ENCODE peak calls at places on chromosomes 12 and 14, in five cellular contexts. T is retinal pigment epithelial cell, I is lower lobe of right lung, F is astrocyte of the spinal cord, J is A549. U is an unnamed sample.

GRCh38 chr12:78698747-78699146 is 165.8 kb upstream of the SYT1 start:
- DNase-seq in T (no peak), F (peak), I (no peak), J (peak), U (no peak)

GRCh38 chr12:100213016-100213891 is 12.6 kb downstream of the ACTR6 start:
- DNase-seq in J (no peak), I (no peak), F (no peak), T (no peak), U (no peak)

GRCh38 chr14:35949933-35950332 is 123.8 kb downstream of the BRMS1L start:
- DNase-seq in I (no peak), J (no peak), F (peak), T (peak), U (no peak)

GRCh38 chr14:94341654-94342333 is 18.7 kb upstream of the SERPINA6 start:
- DNase-seq in I (no peak), J (no peak), T (no peak), F (no peak), U (peak)

GRCh38 chr12:30461011-30461670 is 234.5 kb downstream of the IPO8 start:
- DNase-seq in F (no peak), J (no peak), T (peak), I (no peak), U (no peak)

GRCh38 chr12:106919910-106920544 is 35.7 kb upstream of the TMEM263 start:
- DNase-seq in F (peak), J (peak), T (no peak), I (no peak), U (peak)

GRCh38 chr12:67519824-67520433 is 128.6 kb upstream of the DYRK2 start:
- DNase-seq in I (no peak), T (no peak), F (no peak), J (no peak), U (no peak)

GRCh38 chr12:38162013-38162412 is 154.6 kb upstream of the ALG10B start:
- DNase-seq in F (no peak), I (no peak), T (no peak), J (no peak), U (no peak)

GRCh38 chr14:21041676-21042433 is at the start of gene RNASE7:
- DNase-seq in J (no peak), T (no peak), I (no peak), F (no peak), U (no peak)

GRCh38 chr12:77537648-77538047 is 293.0 kb upstream of the NAV3 start:
- DNase-seq in T (no peak), I (no peak), J (no peak), F (no peak), U (no peak)

GRCh38 chr12:103824845-103825244 is 16.2 kb downstream of the NT5DC3 start:
- DNase-seq in I (no peak), T (no peak), J (no peak), F (no peak), U (no peak)

GRCh38 chr14:74952195-74952665 is 3.2 kb downstream of the PGF start:
- DNase-seq in F (no peak), I (no peak), T (no peak), J (no peak), U (no peak)
- H3K4me3 ChIP-seq in F (no peak), I (no peak), T (no peak), J (no peak), U (no peak)

GRCh38 chr14:64766430-64767151 is 62.4 kb downstream of the PLEKHG3 start:
- DNase-seq in T (no peak), F (no peak), I (no peak), J (no peak), U (no peak)

GRCh38 chr14:64767215-64767964 is 63.2 kb downstream of the PLEKHG3 start:
- DNase-seq in J (no peak), T (no peak), F (no peak), I (no peak), U (no peak)

GRCh38 chr14:64764641-64765520 is 60.7 kb downstream of the PLEKHG3 start:
- DNase-seq in F (peak), J (peak), I (peak), T (no peak), U (peak)

GRCh38 chr14:64763801-64764511 is 59.7 kb downstream of the PLEKHG3 start:
- DNase-seq in F (peak), I (peak), T (no peak), J (no peak), U (peak)

GRCh38 chr14:64765740-64766302 is 61.6 kb downstream of the PLEKHG3 start:
- DNase-seq in T (no peak), J (no peak), F (no peak), I (no peak), U (no peak)
- H3K4me3 ChIP-seq in T (no peak), J (no peak), F (no peak), I (no peak), U (no peak)

DNA sequence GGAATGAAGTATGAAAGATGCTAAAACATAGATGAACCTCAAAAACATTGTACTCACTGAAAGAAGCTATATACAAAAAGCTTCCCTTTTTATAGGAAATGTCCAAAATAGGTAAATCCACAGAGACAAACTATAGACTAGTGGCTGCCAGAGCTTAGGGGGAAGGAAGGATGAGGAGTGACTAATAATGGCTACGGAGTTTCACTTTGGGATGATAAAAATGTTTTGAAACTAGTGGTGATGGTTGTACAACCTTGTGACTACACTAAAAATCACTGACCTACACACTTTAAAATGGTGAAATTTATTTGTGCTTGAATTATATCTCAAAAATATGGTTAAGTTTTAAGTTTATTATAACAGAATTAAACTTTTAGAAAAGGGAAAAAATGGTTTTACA is 37.1 kb upstream of the AMN1 start:
- DNase-seq in T (no peak), J (no peak), I (no peak), F (no peak), U (no peak)
- H3K4me3 ChIP-seq in T (no peak), J (no peak), I (no peak), F (no peak), U (no peak)

DNA sequence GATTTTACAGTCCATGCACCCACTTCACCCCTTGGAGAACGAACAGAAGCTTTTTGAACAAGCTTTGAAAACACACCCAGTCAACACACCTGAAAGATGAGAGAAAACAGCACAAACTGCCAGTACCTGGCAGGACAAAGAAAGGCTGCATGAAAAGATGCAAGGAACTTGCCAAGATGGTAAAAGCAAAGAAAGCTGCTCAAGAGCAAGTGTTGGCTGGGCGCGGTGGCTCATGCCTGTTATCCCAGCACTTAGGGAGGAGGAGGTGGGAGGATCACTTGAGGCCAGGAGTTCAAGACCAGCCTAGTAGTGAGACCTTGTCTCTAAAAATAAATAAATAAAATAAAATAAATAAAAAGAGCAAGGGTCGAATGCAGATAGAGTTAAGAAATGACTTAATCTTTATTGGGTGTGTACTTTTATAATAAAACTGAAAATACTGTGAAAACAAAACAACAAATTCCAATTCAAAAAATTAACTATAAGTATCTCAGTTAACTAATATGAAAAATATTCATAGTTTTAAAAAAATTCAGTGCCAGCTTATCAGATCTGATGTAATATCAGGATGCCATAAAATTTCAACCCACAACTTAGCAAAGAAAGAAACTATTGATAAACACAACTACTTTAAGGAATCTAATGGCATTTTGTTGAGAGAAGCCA is 59.2 kb downstream of the HECTD4 start:
- DNase-seq in T (no peak), F (no peak), J (no peak), I (no peak), U (no peak)
- H3K4me3 ChIP-seq in T (no peak), F (no peak), J (no peak), I (no peak), U (no peak)

GRCh38 chr14:47675489-47676300 is at the start of gene MDGA2:
- DNase-seq in F (peak), T (no peak), J (peak), I (no peak), U (no peak)

GRCh38 chr14:47676301-47676617 is 854 bp upstream of the MDGA2 start:
- DNase-seq in J (no peak), T (no peak), I (no peak), F (no peak), U (no peak)

GRCh38 chr14:47674546-47675238 is 713 bp downstream of the MDGA2 start:
- DNase-seq in T (no peak), I (no peak), F (peak), J (no peak), U (peak)

GRCh38 chr14:47674148-47674545 is 1.3 kb downstream of the MDGA2 start:
- DNase-seq in T (no peak), I (no peak), J (no peak), F (peak), U (peak)

DNA sequence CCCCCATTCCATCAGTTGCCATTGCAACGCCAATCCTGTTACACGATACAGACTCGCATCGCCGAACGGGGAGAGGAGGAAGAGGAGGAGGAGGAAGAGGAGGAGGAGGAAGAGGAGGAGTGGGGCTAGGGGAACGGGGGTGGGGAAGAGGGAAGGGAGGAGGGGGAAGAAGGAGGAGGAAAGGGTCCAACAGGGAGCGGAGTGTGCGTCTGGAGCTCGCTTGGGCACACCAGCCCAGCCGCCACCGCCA is 241 bp downstream of the MDGA2 start:
- DNase-seq in I (no peak), F (no peak), J (no peak), T (no peak), U (no peak)
- H3K4me3 ChIP-seq in I (peak), F (peak), J (peak), T (peak), U (no peak)

DNA sequence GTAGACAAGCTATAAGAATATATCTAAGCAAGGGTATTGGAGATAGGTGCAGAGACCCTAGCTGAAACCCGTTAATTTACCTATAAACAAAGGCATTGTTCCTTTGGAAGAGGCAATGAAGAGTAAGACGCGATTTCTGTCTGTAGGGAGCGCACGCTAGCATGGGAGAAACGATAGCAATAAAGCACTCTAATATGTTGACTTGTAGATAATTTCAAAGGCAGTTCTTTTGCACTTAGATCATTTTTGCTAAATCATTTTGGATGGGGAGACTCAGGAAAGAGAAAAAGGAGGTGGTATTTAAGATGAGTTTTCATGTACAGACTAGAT is 648 bp downstream of the CCDC77 start:
- DNase-seq in J (no peak), T (no peak), I (no peak), F (peak), U (peak)
- H3K4me3 ChIP-seq in J (peak), T (peak), I (peak), F (peak), U (peak)

GRCh38 chr14:64504897-64505771 is 564 bp downstream of the ZBTB1 start:
- DNase-seq in J (peak), T (no peak), F (peak), I (peak), U (peak)

GRCh38 chr14:64509036-64509435 is 4.5 kb downstream of the ZBTB1 start:
- DNase-seq in J (no peak), F (no peak), T (no peak), I (no peak), U (no peak)

GRCh38 chr14:64508215-64508776 is 3.7 kb downstream of the ZBTB1 start:
- DNase-seq in I (no peak), J (no peak), T (no peak), F (no peak), U (no peak)

GRCh38 chr14:64507376-64508156 is 3.0 kb downstream of the ZBTB1 start:
- DNase-seq in J (peak), F (no peak), T (no peak), I (no peak), U (peak)

GRCh38 chr14:64506751-64507150 is 2.2 kb downstream of the ZBTB1 start:
- DNase-seq in T (no peak), J (no peak), I (no peak), F (no peak), U (no peak)
- H3K4me3 ChIP-seq in T (no peak), J (peak), I (peak), F (peak), U (peak)

GRCh38 chr12:124861898-124862676 is 1.6 kb downstream of the SCARB1 start:
- DNase-seq in F (no peak), I (no peak), T (no peak), J (no peak), U (no peak)
- H3K4me3 ChIP-seq in F (peak), I (peak), T (peak), J (peak), U (peak)

GRCh38 chr12:96985515-96986362 is 78.7 kb downstream of the NEDD1 start:
- DNase-seq in T (no peak), J (peak), F (no peak), I (peak), U (no peak)
- H3K4me3 ChIP-seq in T (peak), J (peak), F (peak), I (peak), U (peak)